ENCODE peak calls at places on chromosome 13, in seven cellular contexts. Q, D, B, P, G, Y and M are unnamed samples.
A peak's percentile ranks its signal among the peaks of the same experiment; 100 is the strongest.

GRCh38 chr13:80345771-80346510 is 5.0 kb upstream of the SPRY2 start:
- DNase-seq in Q (no peak), D (no peak), B (no peak), P (no peak), G (no peak), Y (no peak), M (no peak)

GRCh38 chr13:91313103-91313502 is 34.4 kb upstream of the MIR17HG start:
- DNase-seq in Q (no peak), D (no peak), B (peak; percentile 26), P (peak; percentile 14), G (peak; percentile 11), Y (no peak), M (no peak)

GRCh38 chr13:62960723-62961122 is 1545.1 kb upstream of the PCDH20 start:
- DNase-seq in Q (no peak), D (no peak), B (no peak), P (no peak), G (no peak), Y (no peak), M (no peak)

GRCh38 chr13:42048625-42049453 is at the start of gene DGKH:
- DNase-seq in Q (no peak), D (peak; percentile 85), B (peak; percentile 75), P (peak; percentile 70), G (peak; percentile 68), Y (peak; percentile 44), M (peak; percentile 78)

GRCh38 chr13:29925457-29925856 is 75.0 kb upstream of the UBL3 start:
- DNase-seq in Q (peak; percentile 69), D (peak; percentile 69), B (peak; percentile 97), P (peak; percentile 87), G (peak; percentile 75), Y (no peak), M (no peak)

GRCh38 chr13:29721766-29722165 is 126.3 kb upstream of the SLC7A1 start:
- DNase-seq in Q (no peak), D (no peak), B (no peak), P (no peak), G (no peak), Y (no peak), M (no peak)

GRCh38 chr13:80900557-80900956 is 559.6 kb upstream of the SPRY2 start:
- DNase-seq in Q (no peak), D (no peak), B (no peak), P (no peak), G (no peak), Y (no peak), M (no peak)

GRCh38 chr13:90683711-90684131 is 663.8 kb upstream of the MIR17HG start:
- DNase-seq in Q (no peak), D (no peak), B (no peak), P (peak; percentile 10), G (no peak), Y (no peak), M (no peak)

GRCh38 chr13:95684463-95684862 is 7.5 kb downstream of the DNAJC3 start:
- DNase-seq in Q (no peak), D (no peak), B (no peak), P (no peak), G (no peak), Y (no peak), M (no peak)

GRCh38 chr13:46010148-46010547 is 42.4 kb downstream of the ZC3H13 start:
- DNase-seq in Q (no peak), D (no peak), B (peak; percentile 4), P (peak; percentile 9), G (no peak), Y (no peak), M (no peak)

GRCh38 chr13:23921451-23921888 is 24.2 kb upstream of the C1QTNF9B start:
- DNase-seq in Q (peak; percentile 31), D (no peak), B (peak; percentile 71), P (peak; percentile 16), G (peak; percentile 60), Y (no peak), M (no peak)

GRCh38 chr13:113584870-113585671 is 518 bp downstream of the TFDP1 start:
- DNase-seq in Q (no peak), D (peak; percentile 44), B (no peak), P (peak; percentile 9), G (no peak), Y (no peak), M (peak; percentile 50)

GRCh38 chr13:106156468-106156867 is 379.0 kb downstream of the EFNB2 start:
- DNase-seq in Q (peak; percentile 96), D (no peak), B (peak; percentile 98), P (peak; percentile 57), G (peak; percentile 99), Y (no peak), M (peak; percentile 77)

GRCh38 chr13:37225414-37226047 is 120.1 kb upstream of the CSNK1A1L start:
- DNase-seq in Q (peak; percentile 20), D (no peak), B (peak; percentile 44), P (no peak), G (peak; percentile 47), Y (no peak), M (no peak)

GRCh38 chr13:24233351-24233901 is 72.9 kb downstream of the SPATA13 start:
- DNase-seq in Q (peak; percentile 7), D (no peak), B (peak; percentile 41), P (no peak), G (peak; percentile 24), Y (no peak), M (no peak)

GRCh38 chr13:70203661-70204229 is 95.5 kb upstream of the KLHL1 start:
- DNase-seq in Q (no peak), D (peak; percentile 28), B (no peak), P (peak; percentile 12), G (no peak), Y (no peak), M (no peak)

GRCh38 chr13:76993473-76993872 is 1.6 kb downstream of the CLN5 start:
- DNase-seq in Q (no peak), D (no peak), B (no peak), P (no peak), G (no peak), Y (no peak), M (no peak)

GRCh38 chr13:112854321-112854720 is 114.7 kb upstream of the MCF2L start:
- DNase-seq in Q (no peak), D (no peak), B (no peak), P (no peak), G (no peak), Y (no peak), M (no peak)

GRCh38 chr13:46295531-46296464 is 84.1 kb downstream of the LRRC63 start:
- DNase-seq in Q (peak; percentile 98), D (no peak), B (peak; percentile 99), P (no peak), G (peak; percentile 94), Y (peak; percentile 53), M (no peak)

GRCh38 chr13:109869312-109870237 is 83.2 kb upstream of the IRS2 start:
- DNase-seq in Q (peak; percentile 5), D (peak; percentile 90), B (peak; percentile 66), P (peak; percentile 87), G (peak; percentile 16), Y (peak; percentile 0), M (no peak)

GRCh38 chr13:24365191-24365590 is 55.8 kb downstream of the C1QTNF9 start:
- DNase-seq in Q (no peak), D (no peak), B (no peak), P (no peak), G (no peak), Y (no peak), M (no peak)

GRCh38 chr13:80584785-80585184 is 243.9 kb upstream of the SPRY2 start:
- DNase-seq in Q (no peak), D (no peak), B (no peak), P (no peak), G (no peak), Y (no peak), M (no peak)

GRCh38 chr13:75486654-75487053 is 4.7 kb upstream of the TBC1D4 start:
- DNase-seq in Q (no peak), D (no peak), B (no peak), P (no peak), G (no peak), Y (no peak), M (no peak)

GRCh38 chr13:113152894-113153809 is 5.3 kb upstream of the PROZ start:
- DNase-seq in Q (no peak), D (no peak), B (no peak), P (peak; percentile 10), G (no peak), Y (no peak), M (no peak)

GRCh38 chr13:112893570-112894422 is 75.2 kb upstream of the MCF2L start:
- DNase-seq in Q (no peak), D (peak; percentile 65), B (no peak), P (no peak), G (no peak), Y (no peak), M (peak; percentile 61)

GRCh38 chr13:49060698-49061387 is 85.1 kb downstream of the FNDC3A start:
- DNase-seq in Q (no peak), D (no peak), B (peak; percentile 23), P (no peak), G (peak; percentile 52), Y (no peak), M (no peak)

GRCh38 chr13:60211548-60211947 is 47.8 kb upstream of the DIAPH3 start:
- DNase-seq in Q (no peak), D (no peak), B (no peak), P (no peak), G (no peak), Y (no peak), M (no peak)
- TF ChIP-seq CTCF in Q (no peak), D (no peak), B (no peak), P (no peak), G (no peak), Y (no peak), M (no peak)

DNA sequence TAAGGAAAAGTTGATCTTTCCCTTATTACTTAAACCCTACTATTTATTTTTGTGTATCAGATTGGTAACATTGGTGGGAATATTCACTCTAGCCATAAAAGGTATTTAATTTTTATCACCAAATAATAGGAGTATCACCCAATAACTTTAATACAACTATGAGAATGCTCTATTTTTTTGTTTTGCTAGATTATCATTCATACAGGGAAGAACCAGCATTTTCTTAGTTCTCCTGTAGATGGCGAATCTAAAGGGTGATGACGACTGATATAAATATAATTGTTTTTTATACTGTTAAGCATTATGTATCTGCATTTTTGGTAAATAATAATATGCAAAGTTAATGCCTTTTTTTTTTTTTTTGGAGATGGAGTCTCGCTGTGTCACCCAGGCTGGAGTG is 7.9 kb upstream of the FRY start:
- DNase-seq in Q (no peak), D (no peak), B (no peak), P (no peak), G (no peak), Y (no peak), M (no peak)
- TF ChIP-seq CTCF in Q (no peak), D (peak; percentile 33), B (peak; percentile 39), P (no peak), G (peak; percentile 58), Y (no peak), M (peak; percentile 31)

GRCh38 chr13:53191091-53191490 is 162.5 kb downstream of the OLFM4 start:
- DNase-seq in Q (no peak), D (no peak), B (peak; percentile 32), P (no peak), G (peak; percentile 2), Y (no peak), M (no peak)

DNA sequence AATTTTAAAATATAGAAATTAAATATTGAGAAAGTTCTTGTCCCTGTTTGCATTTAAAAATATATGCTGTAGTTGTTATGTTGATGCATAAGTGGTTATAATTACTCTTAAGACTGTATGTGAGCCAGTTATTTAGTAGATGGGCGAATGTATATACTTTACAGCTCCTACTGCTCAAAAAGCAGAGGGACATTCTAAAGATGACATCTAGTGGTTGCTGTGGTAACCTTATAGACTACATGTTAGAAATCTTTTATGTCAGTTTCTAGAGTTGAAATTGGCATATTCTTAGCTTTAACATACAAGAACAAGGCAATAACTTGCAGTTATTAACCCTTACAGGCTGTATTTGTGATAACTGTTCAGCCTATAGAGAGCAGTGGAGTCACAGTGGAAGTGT is 160.5 kb downstream of the OLFM4 start:
- DNase-seq in Q (no peak), D (no peak), B (no peak), P (no peak), G (no peak), Y (no peak), M (no peak)
- TF ChIP-seq CTCF in Q (no peak), D (no peak), B (no peak), P (no peak), G (no peak), Y (no peak), M (peak; percentile 17)

GRCh38 chr13:22801402-22802003 is 379.3 kb upstream of the SGCG start:
- DNase-seq in Q (no peak), D (no peak), B (peak; percentile 4), P (peak; percentile 18), G (no peak), Y (no peak), M (no peak)
- TF ChIP-seq CTCF in Q (no peak), D (peak; percentile 7), B (peak; percentile 40), P (peak; percentile 30), G (peak; percentile 42), Y (no peak), M (peak; percentile 35)